ENCODE peak calls at places on chromosomes 1 and 21, in four cellular contexts. Q is upper lobe of right lung, S is heart right ventricle, O is PC-3. I is an unnamed sample.

GRCh38 chr1:40153073-40153770 is 8.0 kb upstream of the RLF start:
- DNase-seq in Q (no peak), S (peak; percentile 22), O (peak; percentile 69), I (peak; percentile 32)

GRCh38 chr1:167430134-167430848 is 88.0 kb downstream of the CD247 start:
- DNase-seq in Q (no peak), S (no peak), O (no peak), I (no peak)

GRCh38 chr1:1431006-1431844 is 4.3 kb upstream of the VWA1 start:
- DNase-seq in Q (peak; percentile 61), S (no peak), O (no peak), I (no peak)

GRCh38 chr21:16330340-16331319 is 600.8 kb downstream of the USP25 start:
- DNase-seq in Q (no peak), S (peak; percentile 65), O (peak; percentile 87), I (peak; percentile 19)

GRCh38 chr1:3922201-3922725 is 22.2 kb upstream of the C1orf174 start:
- DNase-seq in Q (peak; percentile 60), S (no peak), O (no peak), I (peak; percentile 4)

GRCh38 chr1:218778257-218778656 is 395.4 kb upstream of the LYPLAL1 start:
- DNase-seq in Q (no peak), S (no peak), O (peak; percentile 54), I (no peak)

GRCh38 chr1:42999308-42999707 is 40.6 kb upstream of the SLC2A1 start:
- DNase-seq in Q (no peak), S (no peak), O (peak; percentile 9), I (no peak)

GRCh38 chr1:3060601-3061551 is 8.1 kb upstream of the PRDM16 start:
- DNase-seq in Q (peak; percentile 54), S (no peak), O (peak; percentile 52), I (peak; percentile 7)

GRCh38 chr1:115596080-115596795 is 45.5 kb upstream of the VANGL1 start:
- DNase-seq in Q (no peak), S (no peak), O (peak; percentile 68), I (no peak)

GRCh38 chr1:54290443-54291184 is 90.6 kb downstream of the MRPL37 start:
- DNase-seq in Q (no peak), S (no peak), O (no peak), I (peak; percentile 71)

GRCh38 chr1:239527046-239527693 is 140.8 kb downstream of the CHRM3 start:
- DNase-seq in Q (no peak), S (no peak), O (no peak), I (no peak)

GRCh38 chr1:61446531-61446991 is 278.4 kb downstream of the TM2D1 start:
- DNase-seq in Q (no peak), S (no peak), O (no peak), I (no peak)

GRCh38 chr1:83583351-83584014 is 415.4 kb downstream of the TTLL7 start:
- DNase-seq in Q (no peak), S (no peak), O (peak; percentile 23), I (peak; percentile 53)

GRCh38 chr1:86522230-86522629 is 24.6 kb upstream of the CLCA4 start:
- DNase-seq in Q (no peak), S (no peak), O (no peak), I (no peak)
- TF ChIP-seq CTCF in Q (no peak), S (no peak), O (no peak), I (no peak)

GRCh38 chr1:65832296-65832695 is 39.6 kb downstream of the PDE4B start:
- DNase-seq in Q (no peak), S (no peak), O (no peak), I (no peak)

GRCh38 chr1:65840683-65841082 is 48.0 kb downstream of the PDE4B start:
- DNase-seq in Q (no peak), S (no peak), O (no peak), I (no peak)

GRCh38 chr1:65836686-65837085 is 44.0 kb downstream of the PDE4B start:
- DNase-seq in Q (no peak), S (no peak), O (no peak), I (no peak)
- H3K27ac ChIP-seq in Q (no peak overlapping the region), S (no peak overlapping the region), O (no peak overlapping the region), I (no peak overlapping the region)

DNA sequence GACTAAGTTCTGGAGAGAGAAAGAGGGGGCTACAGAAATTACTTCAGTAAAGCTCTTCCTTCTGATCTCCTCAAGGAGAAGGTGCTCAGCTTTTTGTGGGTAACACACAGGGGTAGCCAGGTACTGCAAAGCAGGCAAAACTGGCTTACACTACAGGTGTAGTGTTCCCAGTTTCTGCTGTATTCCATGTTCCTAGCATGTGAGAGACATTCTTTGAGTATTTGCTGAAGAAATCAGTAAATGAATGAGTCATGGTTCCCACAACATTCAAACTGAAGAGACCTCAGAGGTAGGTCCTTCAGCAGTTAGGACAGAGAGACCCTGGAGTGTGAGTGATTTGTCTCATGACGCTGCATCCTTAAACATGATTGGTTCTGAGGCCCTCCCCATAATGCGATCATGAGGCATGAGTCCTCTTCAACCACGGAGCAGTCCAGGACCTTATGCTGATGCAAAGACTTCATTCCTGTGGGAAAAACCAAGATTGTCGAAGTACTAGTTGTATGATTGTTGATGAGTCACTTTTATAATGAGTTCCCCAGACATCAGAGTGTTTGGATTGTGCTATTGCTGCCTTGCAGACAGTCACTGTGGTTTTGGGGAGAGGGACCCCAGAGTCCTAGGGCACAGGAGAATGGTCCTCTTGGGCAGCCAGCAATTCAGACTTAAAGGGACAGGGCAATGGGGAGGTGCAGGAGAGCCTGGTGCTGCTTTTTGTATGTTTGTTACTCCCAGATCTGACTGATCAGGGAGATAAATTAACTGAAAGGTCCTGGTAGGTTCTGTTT is 2.7 kb upstream of the OR10J4 start:
- DNase-seq in Q (no peak), S (no peak), O (peak; percentile 54), I (no peak)
- H3K9me3 ChIP-seq in Q (no peaks in the 10 kb centered on the region), S (no peaks in the 10 kb centered on the region), O (no peaks in the 10 kb centered on the region), I (no peaks in the 10 kb centered on the region)

DNA sequence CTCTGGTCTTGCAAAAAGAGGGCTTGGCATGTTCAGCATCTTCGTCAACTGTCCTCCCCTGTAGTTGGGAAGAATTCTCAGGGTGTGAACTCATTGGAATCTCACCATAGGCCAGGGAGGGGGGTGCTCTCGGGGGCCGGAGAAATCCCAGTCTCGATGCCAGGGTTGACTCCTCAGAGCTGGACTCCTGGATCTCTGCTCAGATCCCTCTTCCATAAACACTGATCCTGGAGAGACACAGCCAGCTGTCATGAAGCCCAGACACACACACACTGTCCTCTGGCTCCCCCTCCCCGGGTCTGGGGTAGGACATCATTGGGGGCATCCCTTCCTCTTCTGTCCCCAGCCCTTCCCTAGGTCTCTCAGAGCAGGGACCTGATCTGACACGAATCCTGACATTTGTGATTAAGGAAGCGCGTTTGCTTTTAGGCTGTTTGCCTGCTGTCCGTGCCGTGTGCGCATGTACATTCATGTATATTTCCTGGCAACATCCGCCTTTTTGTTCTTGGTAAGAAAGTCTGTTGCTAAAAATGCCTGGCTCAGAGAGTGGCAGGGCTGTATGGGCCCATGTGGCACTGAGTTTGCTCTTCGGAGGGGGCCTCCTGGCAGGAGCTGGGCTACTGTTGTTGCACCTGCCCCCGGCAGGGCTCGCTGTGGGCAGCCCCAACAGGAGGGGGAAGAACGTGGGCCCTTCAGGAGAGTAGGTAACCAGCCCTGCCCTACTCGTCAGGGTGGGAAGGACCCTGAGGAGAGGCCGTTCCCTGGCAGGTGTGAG is 45.4 kb upstream of the SELENON start:
- DNase-seq in Q (no peak), S (no peak), O (no peak), I (peak; percentile 51)
- TF ChIP-seq CTCF in Q (no peak), S (no peak), O (no peak), I (peak; percentile 36)

GRCh38 chr21:25834376-25834775 is 99.6 kb downstream of the GABPA start:
- DNase-seq in Q (no peak), S (no peak), O (peak; percentile 51), I (no peak)
- H3K27ac ChIP-seq in Q (no peak overlapping the region), S (no peak overlapping the region), O (no peak overlapping the region), I (no peak overlapping the region)

GRCh38 chr1:113253979-113254378 is 136.3 kb upstream of the MAGI3 start:
- DNase-seq in Q (no peak), S (no peak), O (no peak), I (no peak)
- H3K9me3 ChIP-seq in Q (no peaks in the 10 kb centered on the region), S (no peaks in the 10 kb centered on the region), O (no peaks in the 10 kb centered on the region), I (no peaks in the 10 kb centered on the region)

GRCh38 chr1:94309216-94309615 is 71.8 kb upstream of the ARHGAP29 start:
- DNase-seq in Q (no peak), S (no peak), O (no peak), I (no peak)
- TF ChIP-seq CTCF in Q (no peak), S (no peak), O (no peak), I (no peak)

DNA sequence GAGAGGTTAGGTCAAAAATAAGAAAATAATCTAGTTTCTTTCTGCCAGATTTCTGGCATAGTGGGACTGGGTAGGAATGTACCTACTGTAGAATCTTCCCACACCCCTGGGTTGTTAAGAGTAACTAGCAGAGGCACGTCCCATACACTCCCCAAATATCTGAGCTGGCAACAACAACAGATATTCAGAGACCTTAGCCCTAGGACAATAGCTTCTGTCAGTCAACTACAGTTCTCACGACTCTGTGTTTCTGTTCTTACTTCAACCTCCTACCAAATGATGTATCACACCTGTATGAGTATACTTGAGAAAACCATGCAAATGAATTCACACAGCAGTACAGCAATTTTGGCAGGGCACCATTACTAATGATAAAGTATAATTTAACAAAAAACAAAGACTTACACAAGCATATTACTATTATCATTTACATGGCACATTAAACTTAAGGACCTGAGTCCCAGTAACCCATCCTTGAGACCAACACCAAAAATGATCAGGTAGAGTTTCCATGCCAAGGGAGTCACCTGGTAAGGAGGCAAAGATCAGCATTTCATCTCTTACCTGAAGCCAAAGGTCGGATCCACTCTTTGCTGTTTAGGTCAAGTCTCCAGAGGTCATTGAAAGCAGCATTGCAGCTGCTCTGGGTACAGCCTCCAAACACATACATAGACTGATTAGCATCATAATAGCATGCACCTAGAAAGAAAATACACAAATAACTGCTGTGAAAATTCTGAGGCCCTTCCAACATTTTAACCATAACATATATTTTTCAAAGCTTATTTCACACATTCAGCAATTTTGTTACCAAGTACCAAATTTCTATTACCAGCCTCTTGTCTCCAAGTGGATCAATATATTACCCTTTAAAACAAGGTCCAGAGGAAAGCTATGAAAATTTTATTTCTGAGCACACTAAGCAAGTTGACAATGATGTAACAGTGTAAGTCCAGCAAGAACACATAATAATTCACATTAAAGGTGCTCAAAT is 57.5 kb upstream of the CPLANE2 start:
- DNase-seq in Q (no peak), S (no peak), O (no peak), I (no peak)
- H3K27ac ChIP-seq in Q (no peak overlapping the region), S (no peak overlapping the region), O (no peak overlapping the region), I (no peak overlapping the region)

I was measured in WERI-Rb-1.